ENCODE peak calls at places on chromosomes 4 and X, in four cellular contexts. H, B, U and E are unnamed samples.

GRCh38 chr4:26235500-26235899 is 85.3 kb upstream of the RBPJ start:
- DNase-seq in U (no peak), B (no peak), H (peak), E (no peak)

GRCh38 chr4:138407329-138407728 is 165.2 kb upstream of the SLC7A11 start:
- DNase-seq in B (no peak), H (no peak), U (no peak), E (no peak)

GRCh38 chrX:154019061-154019621 is 561 bp downstream of the IRAK1 start:
- DNase-seq in U (peak), H (no peak), B (no peak), E (no peak)

GRCh38 chrX:8868906-8869305 is 67.7 kb upstream of the FAM9A start:
- DNase-seq in U (no peak), H (no peak), B (no peak), E (no peak)

GRCh38 chrX:20218809-20219505 is 47.8 kb downstream of the RPS6KA3 start:
- DNase-seq in B (no peak), H (peak), U (no peak), E (no peak)

GRCh38 chr4:69878250-69878649 is 18.3 kb upstream of the SULT1E1 start:
- DNase-seq in B (no peak), U (no peak), H (no peak), E (no peak)

GRCh38 chr4:32847466-32847865 is 2127.3 kb downstream of the PCDH7 start:
- DNase-seq in H (no peak), B (no peak), U (no peak), E (no peak)

GRCh38 chr4:81493895-81494490 is 22.3 kb upstream of the RASGEF1B start:
- DNase-seq in H (no peak), U (no peak), B (no peak), E (no peak)

GRCh38 chr4:7687796-7688195 is 251.9 kb downstream of the AFAP1 start:
- DNase-seq in H (no peak), B (peak), U (no peak), E (no peak)

GRCh38 chrX:110159865-110160264 is 157.0 kb downstream of the TMEM164 start:
- DNase-seq in B (peak), U (no peak), H (no peak), E (no peak)

GRCh38 chr4:23237771-23238170 is 545.0 kb downstream of the GBA3 start:
- DNase-seq in U (peak), B (no peak), H (no peak), E (no peak)

GRCh38 chr4:24568425-24568824 is 15.9 kb downstream of the DHX15 start:
- DNase-seq in B (no peak), U (no peak), H (no peak), E (no peak)

GRCh38 chrX:38142598-38142997 is 78.1 kb downstream of the SRPX start:
- DNase-seq in U (no peak), H (no peak), B (no peak), E (no peak)

GRCh38 chr4:23733476-23733875 is 156.4 kb downstream of the PPARGC1A start:
- DNase-seq in B (no peak), U (no peak), H (no peak), E (no peak)

GRCh38 chrX:275967-276587 is 5.1 kb upstream of the PLCXD1 start:
- DNase-seq in U (peak), H (peak), B (peak), E (peak)

GRCh38 chr4:52658671-52659015 is 458 bp downstream of the USP46 start:
- DNase-seq in B (no peak), H (peak), U (peak), E (peak)

GRCh38 chrX:33183366-33183765 is 28.0 kb downstream of the DMD start:
- DNase-seq in H (peak), B (no peak), U (peak), E (no peak)

GRCh38 chr4:147928400-147928799 is 196.5 kb downstream of the ARHGAP10 start:
- DNase-seq in U (no peak), B (no peak), H (no peak), E (no peak)

GRCh38 chr4:57055873-57056272 is 54.3 kb downstream of the IGFBP7 start:
- DNase-seq in B (no peak), H (peak), U (peak), E (no peak)

GRCh38 chr4:93169966-93170365 is 658.6 kb upstream of the ATOH1 start:
- DNase-seq in H (no peak), B (no peak), U (no peak), E (no peak)

GRCh38 chr4:165765053-165765452 is 108.0 kb upstream of the TLL1 start:
- DNase-seq in B (no peak), H (no peak), U (no peak), E (no peak)

GRCh38 chr4:147737623-147738022 is 5.7 kb downstream of the ARHGAP10 start:
- DNase-seq in B (no peak), U (no peak), H (no peak), E (no peak)

GRCh38 chr4:113332701-113333100 is 283.2 kb downstream of the ANK2 start:
- DNase-seq in U (no peak), B (no peak), H (no peak), E (no peak)

GRCh38 chr4:13944095-13944501 is 316.6 kb upstream of the BOD1L1 start:
- DNase-seq in U (no peak), B (no peak), H (no peak), E (no peak)
- H3K4me3 ChIP-seq in U (no peak), B (no peak), H (no peak), E (no peak)

GRCh38 chr4:125322363-125322730 is 7.6 kb downstream of the FAT4 start:
- DNase-seq in H (no peak), B (no peak), U (no peak), E (no peak)

GRCh38 chr4:125325733-125326132 is 11.0 kb downstream of the FAT4 start:
- DNase-seq in B (no peak), H (no peak), U (no peak), E (no peak)

GRCh38 chr4:125323547-125324100 is 8.9 kb downstream of the FAT4 start:
- DNase-seq in H (no peak), U (no peak), B (no peak), E (no peak)

GRCh38 chr4:125319311-125319710 is 4.6 kb downstream of the FAT4 start:
- DNase-seq in H (no peak), U (no peak), B (no peak), E (no peak)

GRCh38 chr4:125321709-125322362 is 7.1 kb downstream of the FAT4 start:
- DNase-seq in H (no peak), B (no peak), U (no peak), E (no peak)
- TF ChIP-seq POLR2AphosphoS5 in H (no peak), B (no peak), U (peak), E (no peak)

GRCh38 chr4:174764105-174764729 is 64.8 kb downstream of the GLRA3 start:
- DNase-seq in B (no peak), U (peak), H (no peak), E (no peak)
- TF ChIP-seq CTCF in B (peak), U (peak), H (peak), E (no peak)

DNA sequence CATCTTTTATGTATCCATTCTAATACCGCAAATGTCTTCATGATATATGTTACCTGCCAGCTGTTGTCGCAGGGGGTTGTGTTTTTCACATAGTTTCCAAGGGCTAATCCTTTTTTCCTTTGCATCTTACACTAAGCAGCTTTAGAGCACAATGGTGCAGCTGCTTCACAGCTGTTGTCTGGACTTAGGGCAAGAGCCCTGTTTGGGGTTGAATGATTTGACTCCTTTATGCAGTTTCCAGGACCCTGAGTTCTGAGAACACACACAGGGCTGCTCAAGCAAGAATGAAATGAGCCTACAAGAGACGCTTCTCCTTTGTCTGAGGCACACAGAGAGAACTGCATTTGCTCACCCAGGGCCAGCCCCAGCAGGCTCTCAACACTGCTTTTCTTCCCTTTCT is 20.2 kb downstream of the CCNG2 start:
- DNase-seq in H (no peak), U (no peak), B (no peak), E (no peak)
- H3K4me3 ChIP-seq in H (no peak), U (no peak), B (no peak), E (no peak)

GRCh38 chrX:108123591-108124366 is 32.2 kb downstream of the ATG4A start:
- DNase-seq in H (no peak), U (no peak), B (no peak), E (no peak)

GRCh38 chrX:108114541-108114940 is 23.0 kb downstream of the ATG4A start:
- DNase-seq in U (no peak), H (no peak), B (no peak), E (no peak)

GRCh38 chrX:108122748-108123147 is 31.2 kb downstream of the ATG4A start:
- DNase-seq in H (no peak), B (no peak), U (no peak), E (no peak)

GRCh38 chrX:108121291-108121690 is 29.7 kb downstream of the ATG4A start:
- DNase-seq in B (no peak), H (no peak), U (no peak), E (no peak)

GRCh38 chrX:108117988-108118387 is 26.4 kb downstream of the ATG4A start:
- DNase-seq in B (no peak), H (no peak), U (no peak), E (no peak)
- TF ChIP-seq POLR2AphosphoS5 in B (no peak), H (peak), U (no peak), E (no peak)